ENCODE peak calls at places on chromosomes 6 and 20, in ten cellular contexts. S, P, E, T, F, D, V, R, B and G are unnamed samples.

GRCh38 chr6:85714893-85715530 is 72.3 kb upstream of the SYNCRIP start:
- DNase-seq in P (peak), B (no peak), V (no peak), S (no peak), D (no peak), R (no peak), T (no peak), F (no peak), E (no peak), G (no peak)

GRCh38 chr6:23414204-23414501 is 711.9 kb upstream of the NRSN1 start:
- DNase-seq in E (peak), T (no peak), S (peak), V (peak), D (no peak), R (peak), P (no peak), F (no peak), B (no peak), G (peak)

GRCh38 chr6:52394251-52394666 is 25.9 kb upstream of the EFHC1 start:
- DNase-seq in B (no peak), D (no peak), R (no peak), S (no peak), P (no peak), F (no peak), V (no peak), E (no peak), T (no peak), G (peak)

GRCh38 chr20:63692436-63693078 is 3.9 kb upstream of the TNFRSF6B start:
- DNase-seq in T (no peak), S (no peak), E (no peak), F (no peak), D (no peak), V (peak), P (no peak), R (peak), B (no peak), G (no peak)

GRCh38 chr20:33811763-33812672 is 870 bp downstream of the CHMP4B start:
- DNase-seq in S (no peak), D (peak), F (peak), B (peak), R (peak), T (peak), E (peak), P (peak), V (peak), G (peak)

GRCh38 chr20:56004611-56005388 is 519 bp downstream of the CBLN4 start:
- DNase-seq in D (no peak), R (no peak), S (no peak), B (no peak), P (no peak), F (no peak), T (no peak), E (no peak), V (peak), G (no peak)

GRCh38 chr20:21739161-21739560 is 33.7 kb downstream of the PAX1 start:
- DNase-seq in P (no peak), R (no peak), D (no peak), E (no peak), S (no peak), B (no peak), F (no peak), V (no peak), T (no peak), G (no peak)

GRCh38 chr20:19975436-19975799 is 41.7 kb upstream of the NAA20 start:
- DNase-seq in P (no peak), R (no peak), S (no peak), F (peak), T (no peak), B (no peak), E (peak), V (no peak), D (peak), G (no peak)

GRCh38 chr20:381581-382290 is 1.2 kb downstream of the TRIB3 start:
- DNase-seq in E (peak), B (no peak), F (peak), R (peak), T (no peak), V (peak), P (peak), D (peak), S (peak), G (peak)

GRCh38 chr6:83463886-83464285 is 33.0 kb upstream of the ME1 start:
- DNase-seq in R (peak), B (no peak), F (no peak), P (no peak), E (no peak), S (no peak), T (no peak), D (peak), V (no peak), G (no peak)

GRCh38 chr6:145028144-145028818 is 707.0 kb downstream of the EPM2A start:
- DNase-seq in S (peak), F (no peak), P (no peak), V (no peak), T (no peak), E (no peak), R (peak), D (peak), B (peak), G (peak)

GRCh38 chr6:82861121-82861520 is 204.5 kb downstream of the UBE3D start:
- DNase-seq in D (peak), R (peak), S (no peak), V (peak), B (no peak), F (no peak), P (no peak), E (no peak), T (no peak), G (no peak)

GRCh38 chr6:153024401-153025017 is 22.0 kb upstream of the MTRF1L start:
- DNase-seq in T (no peak), D (peak), R (peak), F (peak), P (no peak), B (peak), S (peak), E (peak), V (no peak), G (peak)

GRCh38 chr6:8391934-8392333 is 43.4 kb downstream of the SLC35B3 start:
- DNase-seq in T (no peak), F (no peak), V (no peak), D (no peak), R (no peak), B (no peak), P (no peak), S (no peak), E (no peak), G (no peak)

GRCh38 chr6:90110971-90111370 is 185.7 kb downstream of the BACH2 start:
- DNase-seq in D (no peak), V (no peak), T (no peak), E (no peak), F (no peak), R (no peak), B (no peak), P (no peak), S (no peak), G (no peak)

GRCh38 chr20:13681248-13682125 is 42.8 kb upstream of the TASP1 start:
- DNase-seq in B (no peak), V (no peak), S (peak), D (no peak), E (no peak), R (no peak), F (no peak), P (no peak), T (no peak), G (peak)

GRCh38 chr6:7157752-7158616 is 50.2 kb downstream of the RREB1 start:
- DNase-seq in V (no peak), F (no peak), R (peak), S (no peak), T (no peak), P (no peak), D (no peak), E (no peak), B (no peak), G (no peak)

GRCh38 chr6:43460032-43460431 is 4.7 kb upstream of the DLK2 start:
- DNase-seq in B (no peak), F (no peak), T (no peak), V (peak), E (no peak), P (no peak), R (no peak), S (no peak), D (no peak), G (no peak)

GRCh38 chr6:140040391-140040790 is 665.9 kb upstream of the CITED2 start:
- DNase-seq in D (peak), T (no peak), P (no peak), S (no peak), B (no peak), E (no peak), F (no peak), R (peak), V (no peak), G (peak)

GRCh38 chr20:41046716-41047115 is 18.1 kb downstream of the TOP1 start:
- DNase-seq in D (peak), P (no peak), S (no peak), B (no peak), F (no peak), E (no peak), V (peak), T (no peak), R (peak), G (peak)

GRCh38 chr20:48831702-48832422 is 4.1 kb upstream of the PREX1 start:
- DNase-seq in S (no peak), V (peak), T (no peak), B (no peak), P (peak), E (peak), D (peak), R (peak), F (peak), G (no peak)

GRCh38 chr6:160357088-160357487 is 8.9 kb downstream of the SLC22A3 start:
- DNase-seq in E (no peak), P (no peak), R (no peak), B (no peak), D (no peak), S (no peak), T (no peak), V (no peak), F (no peak), G (no peak)

GRCh38 chr6:48229849-48230248 is 118.9 kb upstream of the PTCHD4 start:
- DNase-seq in P (no peak), R (no peak), T (no peak), S (no peak), V (no peak), D (no peak), B (no peak), F (no peak), E (no peak), G (no peak)

GRCh38 chr6:106973018-106973840 is 1.3 kb downstream of the CD24 start:
- DNase-seq in F (peak), B (no peak), S (peak), R (no peak), D (peak), V (peak), T (no peak), E (no peak), P (no peak), G (no peak)

GRCh38 chr20:56391596-56392281 is at the start of gene AURKA:
- DNase-seq in D (no peak), T (no peak), P (no peak), S (no peak), F (no peak), R (peak), V (peak), B (no peak), E (no peak), G (no peak)

GRCh38 chr20:25761596-25761995 is 64.9 kb upstream of the ZNF337 start:
- DNase-seq in B (no peak), V (no peak), T (no peak), D (no peak), F (no peak), P (no peak), E (no peak), R (no peak), S (no peak), G (no peak)

GRCh38 chr20:9035129-9035528 is 33.8 kb upstream of the PLCB4 start:
- DNase-seq in F (no peak), V (no peak), S (no peak), R (peak), P (no peak), E (no peak), B (no peak), T (no peak), D (no peak), G (no peak)

GRCh38 chr6:9766240-9766915 is 648.5 kb downstream of the TFAP2A start:
- DNase-seq in F (no peak), D (peak), E (no peak), P (no peak), B (no peak), T (no peak), V (no peak), R (peak), S (peak), G (peak)

GRCh38 chr20:63520594-63520938 is at the start of gene PPDPF:
- DNase-seq in D (peak), E (peak), T (peak), F (peak), P (peak), R (peak), S (peak), B (no peak), V (peak), G (peak)

GRCh38 chr6:146883640-146884531 is 285.1 kb downstream of the ADGB start:
- DNase-seq in S (no peak), T (no peak), V (no peak), B (no peak), R (no peak), P (no peak), D (no peak), E (no peak), F (no peak), G (no peak)

GRCh38 chr6:163349001-163349680 is 65.4 kb upstream of the QKI start:
- DNase-seq in D (no peak), F (no peak), R (no peak), E (no peak), V (peak), S (no peak), T (peak), B (no peak), P (no peak), G (no peak)

GRCh38 chr20:38828514-38829295 is 23.2 kb downstream of the PPP1R16B start:
- DNase-seq in F (no peak), R (no peak), E (no peak), T (no peak), D (no peak), B (no peak), S (no peak), V (no peak), P (no peak), G (no peak)

GRCh38 chr20:38829296-38829875 is 23.9 kb downstream of the PPP1R16B start:
- DNase-seq in D (no peak), F (no peak), T (no peak), E (no peak), P (no peak), S (no peak), V (no peak), R (no peak), B (no peak), G (no peak)

GRCh38 chr20:38831049-38831691 is 25.7 kb downstream of the PPP1R16B start:
- DNase-seq in T (no peak), V (no peak), D (no peak), B (no peak), S (no peak), F (no peak), E (no peak), P (no peak), R (no peak), G (no peak)

GRCh38 chr20:38831995-38832620 is 26.6 kb downstream of the PPP1R16B start:
- DNase-seq in B (no peak), T (no peak), S (no peak), D (no peak), V (no peak), E (no peak), F (no peak), P (no peak), R (no peak), G (no peak)

GRCh38 chr20:38830356-38830755 is 24.9 kb downstream of the PPP1R16B start:
- DNase-seq in D (no peak), S (no peak), E (no peak), V (no peak), T (no peak), F (no peak), P (no peak), B (no peak), R (no peak), G (no peak)
- TF ChIP-seq CTCF in D (no peak), S (no peak), E (no peak), V (no peak), T (no peak), F (no peak), P (no peak), B (no peak), R (no peak), G (no peak)

DNA sequence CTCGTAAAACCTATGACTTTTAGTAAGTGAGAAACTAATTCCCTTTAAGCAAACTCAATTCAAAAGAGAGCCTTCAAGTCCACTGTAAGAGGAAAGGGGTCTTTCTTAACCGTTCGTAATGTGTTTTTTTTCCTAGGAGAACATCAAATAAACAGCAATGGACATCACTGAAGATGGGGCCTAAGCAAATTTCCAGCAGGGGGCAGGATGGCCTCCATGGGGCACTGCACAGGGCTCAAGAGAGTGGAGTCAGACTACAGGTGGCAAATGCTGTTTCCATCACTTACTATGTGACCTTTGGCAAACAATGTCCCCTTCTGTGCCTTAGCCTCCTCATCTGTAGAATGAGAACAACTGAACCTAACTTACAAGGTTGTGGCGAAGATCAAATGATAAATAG is 88.7 kb downstream of the ARHGAP18 start:
- DNase-seq in B (no peak), V (no peak), R (no peak), D (no peak), P (no peak), E (no peak), T (no peak), S (peak), F (no peak), G (peak)
- TF ChIP-seq CTCF in B (peak), V (peak), R (peak), D (no peak), P (peak), E (no peak), T (no peak), S (no peak), F (peak), G (peak)

DNA sequence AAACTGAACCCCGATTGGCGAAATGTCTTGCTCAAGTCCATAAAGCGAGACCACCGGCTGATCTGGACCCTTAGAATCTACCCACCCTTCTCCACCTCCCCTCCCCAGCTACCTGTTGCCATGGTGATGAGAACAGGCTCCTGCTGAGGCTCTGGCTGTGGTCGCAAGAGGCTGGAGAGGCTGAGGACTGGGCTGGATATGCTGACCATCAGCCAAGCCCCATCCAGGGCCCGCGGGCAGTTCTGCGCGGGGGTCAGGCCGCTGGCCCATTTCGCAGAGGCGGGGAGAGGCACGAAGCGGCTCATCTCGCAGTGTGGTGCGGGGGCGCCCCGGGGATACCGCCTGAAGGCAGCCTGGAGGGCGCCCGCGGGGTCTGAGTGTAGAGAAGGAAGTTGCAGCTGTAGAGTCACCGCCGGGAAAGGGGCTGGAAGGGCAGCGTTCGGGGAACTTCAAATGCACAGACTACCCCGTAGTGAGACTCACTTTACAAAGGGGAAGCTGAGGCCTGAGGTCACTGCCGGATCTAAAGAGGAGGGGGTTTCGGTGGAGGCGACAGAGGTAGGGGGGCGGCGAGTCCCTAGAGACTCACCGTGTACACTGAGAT is 671 bp downstream of the TAPBP start:
- DNase-seq in F (peak), B (no peak), R (peak), E (peak), V (peak), D (no peak), T (peak), P (peak), S (peak), G (peak)
- TF ChIP-seq CTCF in F (no peak), B (no peak), R (no peak), E (no peak), V (no peak), D (no peak), T (no peak), P (no peak), S (no peak), G (no peak)

GRCh38 chr6:68710496-68710895 is 75.4 kb downstream of the ADGRB3 start:
- DNase-seq in F (no peak), B (no peak), S (no peak), D (no peak), T (no peak), V (no peak), R (no peak), E (no peak), P (no peak), G (no peak)
- TF ChIP-seq CTCF in F (no peak), B (no peak), S (no peak), D (no peak), T (no peak), V (no peak), R (no peak), E (no peak), P (no peak), G (no peak)